ENCODE peak calls at places on chromosomes 1 and 21, in four cellular contexts. L, U, R and A are unnamed samples.

GRCh38 chr21:34968414-34969333 is 80.4 kb downstream of the RUNX1 start:
- DNase-seq in L (no peak), U (peak), R (no peak), A (no peak)

GRCh38 chr1:110214454-110215404 is 4.6 kb downstream of the KCNC4 start:
- DNase-seq in L (no peak), U (peak), R (no peak), A (no peak)

GRCh38 chr21:15001773-15002647 is 62.8 kb downstream of the NRIP1 start:
- DNase-seq in L (no peak), U (no peak), R (no peak), A (no peak)

GRCh38 chr1:214219916-214220315 is 61.0 kb upstream of the SMYD2 start:
- DNase-seq in L (no peak), U (peak), R (no peak), A (no peak)

GRCh38 chr21:31731112-31731801 is 661 bp downstream of the SCAF4 start:
- DNase-seq in L (peak), U (peak), R (no peak), A (no peak)

GRCh38 chr1:55969322-55969721 is 610.0 kb downstream of the PLPP3 start:
- DNase-seq in L (no peak), U (no peak), R (no peak), A (no peak)

GRCh38 chr1:203006948-203007871 is at the start of gene TMEM183A:
- DNase-seq in L (peak), U (peak), R (peak), A (peak)

GRCh38 chr1:47021070-47021469 is 2.4 kb upstream of the CYP4X1 start:
- DNase-seq in L (no peak), U (no peak), R (no peak), A (no peak)

GRCh38 chr1:233114159-233114558 is 163.7 kb downstream of the NTPCR start:
- DNase-seq in L (no peak), U (no peak), R (no peak), A (no peak)

GRCh38 chr1:154964359-154964758 is 2.8 kb upstream of the PYGO2 start:
- DNase-seq in L (no peak), U (no peak), R (no peak), A (no peak)

GRCh38 chr1:155694167-155694566 is 5.3 kb downstream of the DAP3 start:
- DNase-seq in L (no peak), U (no peak), R (no peak), A (no peak)

GRCh38 chr1:159023723-159024122 is 14.0 kb downstream of the IFI16 start:
- DNase-seq in L (no peak), U (no peak), R (no peak), A (no peak)

GRCh38 chr1:98749152-98749756 is 87.7 kb downstream of the SNX7 start:
- DNase-seq in L (no peak), U (no peak), R (no peak), A (no peak)

GRCh38 chr1:23037081-23037740 is 17.9 kb downstream of the KDM1A start:
- DNase-seq in L (no peak), U (no peak), R (no peak), A (no peak)

GRCh38 chr1:151992345-151993083 is 1.1 kb downstream of the S100A10 start:
- DNase-seq in L (peak), U (peak), R (peak), A (no peak)

GRCh38 chr1:208369050-208369449 is 124.9 kb upstream of the PLXNA2 start:
- DNase-seq in L (no peak), U (no peak), R (no peak), A (no peak)

GRCh38 chr1:30612666-30613065 is 110.7 kb downstream of the MATN1 start:
- DNase-seq in L (no peak), U (no peak), R (no peak), A (no peak)

GRCh38 chr1:178500936-178501554 is 4.3 kb upstream of the CLEC20A start:
- DNase-seq in L (no peak), U (no peak), R (no peak), A (no peak)

GRCh38 chr1:28246427-28246832 is 10.5 kb downstream of the ATP5IF1 start:
- DNase-seq in L (no peak), U (peak), R (no peak), A (no peak)

GRCh38 chr1:31627930-31628421 is 10.5 kb downstream of the HCRTR1 start:
- DNase-seq in L (no peak), U (no peak), R (no peak), A (no peak)

GRCh38 chr1:37765937-37766664 is 1.2 kb upstream of the EPHA10 start:
- DNase-seq in L (no peak), U (no peak), R (no peak), A (no peak)

GRCh38 chr1:85146972-85147359 is 53.9 kb downstream of the SYDE2 start:
- DNase-seq in L (no peak), U (peak), R (no peak), A (no peak)

GRCh38 chr1:225998560-225999226 is 450 bp downstream of the SDE2 start:
- DNase-seq in L (peak), U (peak), R (no peak), A (no peak)

GRCh38 chr21:41664881-41665765 is 101.7 kb downstream of the RIPK4 start:
- DNase-seq in L (no peak), U (no peak), R (no peak), A (no peak)

GRCh38 chr1:157025321-157025720 is 20.2 kb downstream of the ARHGEF11 start:
- DNase-seq in L (no peak), U (no peak), R (no peak), A (no peak)

GRCh38 chr1:241237873-241238272 is 119.1 kb downstream of the RGS7 start:
- DNase-seq in L (no peak), U (no peak), R (no peak), A (no peak)

GRCh38 chr1:36715797-36716196 is 233.1 kb upstream of the CSF3R start:
- DNase-seq in L (no peak), U (no peak), R (no peak), A (no peak)

GRCh38 chr21:41429305-41429704 is 3.3 kb downstream of the MX1 start:
- DNase-seq in L (no peak), U (no peak), R (no peak), A (no peak)

GRCh38 chr1:24643362-24644346 is 552 bp downstream of the SRRM1 start:
- DNase-seq in L (peak), U (no peak), R (no peak), A (no peak)

GRCh38 chr1:53326598-53327182 is 1.2 kb downstream of the LRP8 start:
- DNase-seq in L (peak), U (no peak), R (no peak), A (peak)

GRCh38 chr1:235063068-235063765 is 65.4 kb downstream of the TOMM20 start:
- DNase-seq in L (no peak), U (no peak), R (no peak), A (no peak)
- TF ChIP-seq SUZ12 in L (no peak), U (no peak), R (no peak), A (no peak)

DNA sequence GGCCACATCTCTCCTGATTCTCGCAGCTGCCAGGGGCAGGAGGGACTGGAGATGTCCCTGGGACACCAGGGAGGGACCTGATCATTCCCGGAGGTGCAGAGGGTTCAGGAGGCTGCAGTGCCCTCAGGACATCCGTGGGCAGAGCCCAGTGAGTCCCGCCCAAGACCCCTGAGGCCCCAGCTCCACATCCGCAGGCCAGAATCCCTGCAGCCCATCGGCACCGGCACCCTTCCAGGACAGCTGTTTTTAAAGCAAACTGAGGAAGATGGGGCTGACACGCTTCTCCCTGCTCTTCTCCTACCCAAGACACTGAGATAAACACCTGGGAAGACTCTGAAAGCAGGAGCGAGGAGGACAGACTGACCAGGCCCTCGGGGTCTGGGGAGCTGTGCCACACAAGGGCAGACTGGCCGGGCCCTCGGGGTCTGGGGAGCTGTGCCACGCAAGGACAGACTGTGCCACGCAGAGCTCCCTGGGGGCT is 25.5 kb downstream of the SLC19A1 start:
- DNase-seq in L (no peak), U (no peak), R (no peak), A (no peak)
- TF ChIP-seq SUZ12 in L (no peak), U (no peak), R (no peak), A (no peak)

GRCh38 chr1:205475855-205476254 is 20.0 kb upstream of the BLACAT1 start:
- DNase-seq in L (no peak), U (no peak), R (no peak), A (no peak)
- TF ChIP-seq SUZ12 in L (no peak), U (no peak), R (no peak), A (no peak)

GRCh38 chr1:200130552-200130951 is 103.0 kb downstream of the NR5A2 start:
- DNase-seq in L (no peak), U (no peak), R (no peak), A (no peak)

GRCh38 chr1:200136384-200136783 is 108.9 kb downstream of the NR5A2 start:
- DNase-seq in L (no peak), U (no peak), R (no peak), A (no peak)

GRCh38 chr1:200131551-200132125 is 104.1 kb downstream of the NR5A2 start:
- DNase-seq in L (no peak), U (peak), R (no peak), A (no peak)

GRCh38 chr1:200133123-200133522 is 105.6 kb downstream of the NR5A2 start:
- DNase-seq in L (no peak), U (no peak), R (no peak), A (no peak)

GRCh38 chr1:200134116-200134515 is 106.6 kb downstream of the NR5A2 start:
- DNase-seq in L (no peak), U (no peak), R (no peak), A (no peak)
- TF ChIP-seq SUZ12 in L (no peak), U (no peak), R (no peak), A (no peak)

DNA sequence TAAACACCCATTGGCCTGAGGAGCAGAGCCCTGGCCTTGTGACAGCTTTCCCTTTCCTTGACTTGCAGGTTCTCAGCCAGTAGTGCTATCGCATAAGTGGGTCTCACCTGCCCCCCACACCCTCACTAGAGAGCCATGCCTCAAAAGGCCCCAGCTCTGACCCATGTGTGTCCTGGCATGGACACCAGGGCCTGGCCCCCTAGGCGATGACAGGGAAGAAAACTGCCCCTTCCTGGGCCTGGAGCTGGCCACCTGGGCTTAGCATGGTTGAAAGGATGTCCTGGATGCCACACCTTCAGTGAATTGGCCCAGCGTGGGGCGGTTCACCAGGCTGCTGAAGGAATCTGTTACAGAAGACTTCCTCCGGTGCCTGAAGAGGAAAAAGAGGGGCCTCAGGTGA is 18.5 kb downstream of the TTC39A start:
- DNase-seq in L (no peak), U (no peak), R (no peak), A (no peak)
- TF ChIP-seq SUZ12 in L (no peak), U (no peak), R (no peak), A (no peak)

GRCh38 chr1:998051-998821 is 1.7 kb downstream of the HES4 start:
- DNase-seq in L (no peak), U (no peak), R (no peak), A (no peak)
- TF ChIP-seq SUZ12 in L (no peak), U (no peak), R (peak), A (no peak)

GRCh38 chr1:117116784-117117130 is 4.8 kb downstream of the TRIM45 start:
- DNase-seq in L (no peak), U (no peak), R (no peak), A (no peak)

GRCh38 chr1:117114816-117115215 is 6.7 kb downstream of the TRIM45 start:
- DNase-seq in L (no peak), U (no peak), R (no peak), A (no peak)

GRCh38 chr1:117116090-117116783 is 5.3 kb downstream of the TRIM45 start:
- DNase-seq in L (no peak), U (no peak), R (no peak), A (no peak)

GRCh38 chr1:117118101-117118500 is 3.4 kb downstream of the TRIM45 start:
- DNase-seq in L (no peak), U (no peak), R (no peak), A (no peak)

DNA sequence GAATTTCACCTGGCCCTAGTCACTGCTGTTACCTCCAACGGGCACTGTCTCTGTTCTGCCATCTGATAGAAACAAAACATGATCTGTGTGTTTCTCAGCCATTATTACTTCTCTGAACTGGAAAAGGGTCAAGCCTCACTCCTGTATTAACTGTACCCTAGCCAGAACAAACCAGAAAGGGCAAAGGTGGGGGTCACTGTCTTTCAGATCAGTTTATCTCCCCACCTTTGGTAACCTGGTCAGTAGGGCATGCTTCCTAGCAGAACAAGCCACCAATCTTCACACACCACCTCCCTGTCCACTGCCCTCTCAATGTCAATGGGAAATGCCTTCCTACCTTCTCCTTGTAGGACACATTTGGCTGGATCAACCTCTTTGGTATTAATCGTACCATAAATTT is 3.9 kb downstream of the TRIM45 start:
- DNase-seq in L (no peak), U (no peak), R (no peak), A (no peak)
- TF ChIP-seq SUZ12 in L (no peak), U (no peak), R (no peak), A (no peak)

GRCh38 chr1:169521226-169521625 is 35.5 kb upstream of the SLC19A2 start:
- DNase-seq in L (no peak), U (no peak), R (no peak), A (no peak)
- TF ChIP-seq SUZ12 in L (no peak), U (no peak), R (no peak), A (no peak)

DNA sequence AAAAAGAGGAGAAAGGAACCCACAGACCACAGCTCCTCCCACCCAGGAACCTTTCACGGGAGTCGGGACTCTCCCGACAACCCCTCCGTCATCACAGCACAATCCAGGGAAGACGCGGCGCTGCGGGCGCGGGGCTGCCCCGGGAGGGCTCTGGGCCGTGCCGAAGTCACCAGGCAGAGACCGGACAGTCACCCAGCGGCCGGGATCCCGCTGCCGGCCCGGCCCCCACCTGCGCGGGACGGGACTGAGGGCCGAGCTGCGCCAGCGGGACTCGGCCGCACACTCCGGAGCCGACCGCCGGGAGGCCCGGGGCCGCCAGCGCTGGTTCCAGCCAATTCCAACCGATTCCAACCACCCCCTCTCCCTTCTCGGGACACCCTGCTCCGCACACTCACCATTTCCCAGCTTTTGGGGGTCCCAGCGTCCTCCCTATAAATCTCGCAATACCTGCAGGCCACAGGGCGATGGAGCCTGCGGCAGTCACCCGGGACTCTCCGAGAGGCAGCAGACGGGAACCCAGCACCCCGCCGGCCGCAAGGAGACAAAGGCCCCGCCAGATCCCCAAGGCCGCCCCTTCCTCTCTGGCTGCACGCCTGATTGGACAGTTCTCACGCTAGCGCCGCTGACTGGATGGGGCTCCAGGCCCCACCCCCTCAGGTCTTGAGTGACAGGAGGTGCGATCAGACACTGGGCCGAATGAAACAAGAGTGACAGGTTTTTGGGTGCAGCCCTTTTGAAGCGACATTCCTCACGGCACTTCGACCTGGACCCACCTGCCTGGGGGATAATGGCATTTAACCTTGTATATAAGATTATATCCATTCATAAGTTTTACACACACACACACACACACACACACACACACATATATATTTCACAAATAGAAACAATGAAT is at the start of gene ZNF695:
- DNase-seq in L (peak), U (peak), R (peak), A (peak)
- TF ChIP-seq SUZ12 in L (no peak), U (no peak), R (no peak), A (no peak)